ENCODE peak calls at places on chromosome 21, in eight cellular contexts. G is neural progenitor cell; L is right cardiac atrium; S is ovary; O is MM.1S; R is effector memory CD4-positive, alpha-beta T cell; K is HCT116; N is Panc1. C is an unnamed sample.
A peak's percentile ranks its signal among the peaks of the same experiment; 100 is the strongest.

GRCh38 chr21:38440746-38441145 is 57.5 kb downstream of the ERG start:
- DNase-seq in G (peak; percentile 48), L (no peak), S (no peak), O (no peak), R (no peak), K (no peak), N (no peak), C (no peak)

GRCh38 chr21:14945176-14945575 is 119.6 kb downstream of the NRIP1 start:
- DNase-seq in G (no peak), L (no peak), S (no peak), O (no peak), R (no peak), K (no peak), N (no peak), C (no peak)

GRCh38 chr21:28215214-28215954 is 777.3 kb downstream of the LTN1 start:
- DNase-seq in G (no peak), L (peak; percentile 61), S (peak; percentile 27), O (no peak), R (no peak), K (no peak), N (no peak), C (no peak)

GRCh38 chr21:39854572-39854971 is 12.7 kb upstream of the PCP4 start:
- DNase-seq in G (no peak), L (no peak), S (no peak), O (no peak), R (no peak), K (no peak), N (no peak), C (no peak)

GRCh38 chr21:15164678-15165303 is 100.0 kb upstream of the NRIP1 start:
- DNase-seq in G (no peak), L (no peak), S (no peak), O (no peak), R (no peak), K (no peak), N (no peak), C (no peak)

GRCh38 chr21:29721964-29722363 is 217.8 kb downstream of the GRIK1 start:
- DNase-seq in G (no peak), L (no peak), S (no peak), O (no peak), R (no peak), K (no peak), N (no peak), C (no peak)

GRCh38 chr21:33660406-33660805 is 18.1 kb downstream of the ITSN1 start:
- DNase-seq in G (no peak), L (no peak), S (no peak), O (no peak), R (no peak), K (no peak), N (no peak), C (no peak)

GRCh38 chr21:33360281-33360680 is 35.5 kb downstream of the IFNAR1 start:
- DNase-seq in G (no peak), L (no peak), S (peak; percentile 44), O (no peak), R (no peak), K (no peak), N (no peak), C (no peak)

GRCh38 chr21:17387030-17387617 is 125.7 kb upstream of the CXADR start:
- DNase-seq in G (peak; percentile 80), L (no peak), S (peak; percentile 49), O (peak; percentile 75), R (no peak), K (peak; percentile 51), N (peak; percentile 47), C (no peak)

GRCh38 chr21:36847189-36847588 is 119.3 kb downstream of the HLCS start:
- DNase-seq in G (no peak), L (no peak), S (no peak), O (no peak), R (no peak), K (no peak), N (no peak), C (no peak)

GRCh38 chr21:41497836-41498235 is 10.1 kb downstream of the TMPRSS2 start:
- DNase-seq in G (no peak), L (no peak), S (no peak), O (no peak), R (no peak), K (no peak), N (no peak), C (no peak)

GRCh38 chr21:29133796-29134195 is 3.4 kb downstream of the MAP3K7CL start:
- DNase-seq in G (peak; percentile 22), L (no peak), S (no peak), O (no peak), R (no peak), K (no peak), N (no peak), C (no peak)

GRCh38 chr21:28790335-28790734 is 202.3 kb downstream of the LTN1 start:
- DNase-seq in G (peak; percentile 4), L (no peak), S (no peak), O (no peak), R (no peak), K (no peak), N (no peak), C (no peak)

GRCh38 chr21:39134288-39134810 is 48.9 kb downstream of the PSMG1 start:
- DNase-seq in G (no peak), L (no peak), S (no peak), O (no peak), R (no peak), K (no peak), N (no peak), C (no peak)

GRCh38 chr21:38467911-38468310 is 30.4 kb downstream of the ERG start:
- DNase-seq in G (no peak), L (no peak), S (no peak), O (no peak), R (no peak), K (no peak), N (no peak), C (no peak)

GRCh38 chr21:37982496-37983318 is 66.5 kb upstream of the KCNJ6 start:
- DNase-seq in G (no peak), L (no peak), S (no peak), O (no peak), R (no peak), K (no peak), N (no peak), C (no peak)

GRCh38 chr21:46098303-46099141 is 610 bp downstream of the COL6A2 start:
- DNase-seq in G (peak; percentile 37), L (peak; percentile 75), S (peak; percentile 49), O (no peak), R (no peak), K (no peak), N (no peak), C (peak; percentile 54)

GRCh38 chr21:31908106-31909031 is 35.5 kb downstream of the HUNK start:
- DNase-seq in G (peak; percentile 24), L (no peak), S (no peak), O (no peak), R (no peak), K (no peak), N (no peak), C (no peak)

DNA sequence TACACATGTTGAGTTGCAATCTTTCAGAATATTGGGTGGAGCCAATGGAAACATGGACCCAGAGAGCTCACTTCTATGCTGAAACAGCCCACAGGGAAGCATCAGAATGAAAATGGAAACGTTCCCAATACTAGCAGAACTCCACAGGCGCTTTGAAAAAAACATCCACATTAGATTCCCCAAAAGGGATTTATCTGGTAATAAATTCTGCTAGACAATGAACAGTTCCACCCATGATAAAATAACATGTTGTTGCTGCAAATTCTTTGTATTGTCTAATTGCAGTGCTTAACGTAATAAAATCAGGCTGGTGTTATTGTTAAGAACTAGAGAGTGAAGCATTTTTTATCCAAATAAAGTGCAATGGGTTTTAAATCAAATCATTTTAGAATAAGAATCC is 197.0 kb downstream of the GABPA start:
- DNase-seq in G (no peak), L (no peak), S (no peak), O (no peak), R (no peak), K (no peak), N (no peak), C (no peak)
- H3K4me1 ChIP-seq in G (peaks cover 14% of the 10 kb centered on the region), L (peaks cover 14% of the 10 kb centered on the region), S (peaks cover 12% of the 10 kb centered on the region), O (no peaks in the 10 kb centered on the region), R (no peaks in the 10 kb centered on the region), K (no peaks in the 10 kb centered on the region), N (no peaks in the 10 kb centered on the region), C (peaks cover 2% of the 10 kb centered on the region)

DNA sequence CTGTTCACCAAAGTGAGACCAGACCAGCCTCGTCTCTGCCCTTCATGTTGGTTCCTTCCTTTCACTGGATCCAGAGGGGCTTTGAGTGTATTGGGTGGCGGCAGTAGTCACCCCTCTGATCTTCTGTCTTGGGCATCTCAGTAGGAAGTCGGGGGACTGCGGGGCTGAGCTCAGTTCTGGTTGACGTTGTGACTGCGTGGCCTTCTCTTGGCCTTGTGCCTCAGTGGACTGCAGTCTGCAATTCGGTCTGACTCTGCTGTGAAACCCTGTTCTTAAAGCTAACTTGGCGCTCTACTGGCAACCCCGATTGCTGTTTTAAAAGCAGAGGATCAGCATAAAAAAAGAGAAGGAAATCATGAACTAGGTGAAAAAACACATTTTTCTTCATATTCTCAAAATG is 56.7 kb downstream of the SLC37A1 start:
- DNase-seq in G (no peak), L (peak; percentile 7), S (peak; percentile 5), O (no peak), R (no peak), K (no peak), N (no peak), C (peak; percentile 26)
- H3K27ac ChIP-seq in G (no peak overlapping the region), L (no peak overlapping the region), S (no peak overlapping the region), O (no peak overlapping the region), R (no peak overlapping the region), K (no peak overlapping the region), N (no peak overlapping the region), C (no peak overlapping the region)

GRCh38 chr21:42522271-42522670 is 8.6 kb downstream of the SLC37A1 start:
- DNase-seq in G (no peak), L (no peak), S (no peak), O (no peak), R (no peak), K (no peak), N (no peak), C (no peak)
- H3K4me1 ChIP-seq in G (peaks cover 33% of the 10 kb centered on the region), L (no peaks in the 10 kb centered on the region), S (peaks cover 6% of the 10 kb centered on the region), O (peaks cover 41% of the 10 kb centered on the region), R (peaks cover 7% of the 10 kb centered on the region), K (peaks cover 20% of the 10 kb centered on the region), N (peaks cover 7% of the 10 kb centered on the region), C (no peaks in the 10 kb centered on the region)

GRCh38 chr21:34890724-34891609 is 158.1 kb downstream of the RUNX1 start:
- DNase-seq in G (peak; percentile 72), L (peak; percentile 47), S (peak; percentile 20), O (no peak), R (no peak), K (no peak), N (no peak), C (peak; percentile 80)

GRCh38 chr21:34890258-34890723 is 158.8 kb downstream of the RUNX1 start:
- DNase-seq in G (no peak), L (no peak), S (no peak), O (no peak), R (no peak), K (no peak), N (no peak), C (no peak)

GRCh38 chr21:34889537-34890257 is 159.4 kb downstream of the RUNX1 start:
- DNase-seq in G (peak; percentile 90), L (peak; percentile 91), S (peak; percentile 66), O (peak; percentile 92), R (peak; percentile 53), K (no peak), N (no peak), C (peak; percentile 92)

GRCh38 chr21:34892196-34892595 is 156.9 kb downstream of the RUNX1 start:
- DNase-seq in G (no peak), L (no peak), S (no peak), O (peak; percentile 26), R (no peak), K (no peak), N (no peak), C (no peak)

DNA sequence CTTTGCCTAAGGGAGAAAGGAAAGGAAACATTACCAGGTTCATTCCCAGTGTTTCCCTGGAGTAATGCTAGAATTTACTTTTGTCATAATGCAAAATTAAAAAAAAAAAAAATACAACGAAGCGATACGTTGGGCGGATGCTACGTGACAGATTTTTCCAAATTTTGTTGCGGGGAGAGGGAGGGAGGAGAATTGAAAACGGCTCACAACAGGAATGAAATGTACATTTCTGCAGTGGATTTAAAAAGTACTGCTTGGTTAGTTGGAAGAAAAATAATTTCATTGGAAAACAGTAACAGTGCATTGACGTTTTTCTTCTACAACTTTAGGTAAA is 157.5 kb downstream of the RUNX1 start:
- DNase-seq in G (no peak), L (no peak), S (no peak), O (no peak), R (no peak), K (no peak), N (no peak), C (no peak)
- H3K27ac ChIP-seq in G (no peak overlapping the region), L (no peak overlapping the region), S (no peak overlapping the region), O (no peak overlapping the region), R (no peak overlapping the region), K (no peak overlapping the region), N (no peak overlapping the region), C (no peak overlapping the region)

C was measured in aorta.